ENCODE peak calls at places on chromosomes 7 and 10, in four cellular contexts. O is HCT116, N is K562, C is HepG2. D is an unnamed sample.

GRCh38 chr7:4931932-4932331 is 27.1 kb downstream of the MMD2 start:
- DNase-seq in N (peak; percentile 7), C (peak; percentile 37), O (peak; percentile 26), D (no peak)

GRCh38 chr10:30915141-30915540 is 116.5 kb downstream of the ZNF438 start:
- DNase-seq in N (no peak), O (no peak), C (no peak), D (no peak)

GRCh38 chr7:84013616-84014240 is 180.9 kb downstream of the SEMA3A start:
- DNase-seq in C (no peak), O (no peak), N (no peak), D (no peak)

GRCh38 chr10:127374901-127375300 is 174.2 kb upstream of the NPS start:
- DNase-seq in N (no peak), O (no peak), C (no peak), D (no peak)

GRCh38 chr7:77553123-77553522 is 16.0 kb downstream of the PTPN12 start:
- DNase-seq in C (no peak), O (no peak), N (no peak), D (no peak)

GRCh38 chr7:99455874-99456273 is 10.1 kb downstream of the ATP5MF start:
- DNase-seq in N (no peak), O (no peak), C (no peak), D (no peak)

GRCh38 chr7:82049442-82049841 is 279.6 kb upstream of the HGF start:
- DNase-seq in O (no peak), N (no peak), C (no peak), D (peak; percentile 72)

GRCh38 chr7:55546826-55547225 is 25.5 kb downstream of the VOPP1 start:
- DNase-seq in N (no peak), C (peak; percentile 39), O (peak; percentile 51), D (peak; percentile 89)

GRCh38 chr10:127897177-127897576 is 4.4 kb upstream of the CLRN3 start:
- DNase-seq in O (no peak), C (no peak), N (no peak), D (no peak)

GRCh38 chr7:17725761-17726160 is 214.5 kb downstream of the SNX13 start:
- DNase-seq in C (no peak), N (no peak), O (no peak), D (no peak)

GRCh38 chr10:132560248-132560731 is 22.7 kb downstream of the INPP5A start:
- DNase-seq in C (no peak), O (no peak), N (no peak), D (no peak)

GRCh38 chr10:83078160-83078559 is 1061.1 kb upstream of the GHITM start:
- DNase-seq in N (no peak), O (no peak), C (no peak), D (no peak)

GRCh38 chr10:89332092-89332633 is 4.4 kb downstream of the IFIT3 start:
- DNase-seq in O (no peak), C (peak; percentile 41), N (peak; percentile 13), D (no peak)

GRCh38 chr7:25294624-25295023 is 66.3 kb upstream of the NPVF start:
- DNase-seq in O (no peak), C (no peak), N (no peak), D (no peak)

GRCh38 chr10:104209575-104210198 is 22.5 kb downstream of the CFAP43 start:
- DNase-seq in N (peak; percentile 27), O (peak; percentile 41), C (peak; percentile 27), D (no peak)

GRCh38 chr10:72007246-72007892 is 43.2 kb downstream of the CHST3 start:
- DNase-seq in N (peak; percentile 37), C (no peak), O (no peak), D (no peak)

GRCh38 chr10:5685764-5686240 is 1.2 kb downstream of the TASOR2 start:
- DNase-seq in N (no peak), O (no peak), C (no peak), D (no peak)

GRCh38 chr10:35739998-35740397 is 97.9 kb upstream of the FZD8 start:
- DNase-seq in O (no peak), C (no peak), N (no peak), D (no peak)

GRCh38 chr7:44257618-44258422 is 57.0 kb downstream of the YKT6 start:
- DNase-seq in C (peak; percentile 67), N (peak; percentile 78), O (no peak), D (peak; percentile 20)

GRCh38 chr7:29332027-29332806 is 137.6 kb downstream of the CHN2 start:
- DNase-seq in O (no peak), C (no peak), N (no peak), D (no peak)

GRCh38 chr7:16484453-16485158 is 19.1 kb upstream of the SOSTDC1 start:
- DNase-seq in C (peak; percentile 76), N (no peak), O (peak; percentile 95), D (peak; percentile 67)

GRCh38 chr10:126640391-126640790 is 30.1 kb downstream of the C10orf90 start:
- DNase-seq in O (no peak), C (no peak), N (no peak), D (no peak)

GRCh38 chr7:2800923-2801682 is 43.0 kb downstream of the GNA12 start:
- DNase-seq in O (no peak), C (peak; percentile 34), N (no peak), D (no peak)

GRCh38 chr10:126302831-126303230 is 85.4 kb downstream of the ADAM12 start:
- DNase-seq in O (no peak), C (no peak), N (no peak), D (no peak)

GRCh38 chr7:117808273-117808868 is 64.9 kb downstream of the CTTNBP2 start:
- DNase-seq in O (no peak), N (no peak), C (no peak), D (no peak)

GRCh38 chr7:29812185-29812876 is 6.0 kb downstream of the WIPF3 start:
- DNase-seq in N (no peak), C (no peak), O (no peak), D (no peak)

GRCh38 chr7:159036916-159037605 is 107.6 kb downstream of the VIPR2 start:
- DNase-seq in C (no peak), N (no peak), O (no peak), D (no peak)

GRCh38 chr10:79066460-79067240 is 2.1 kb upstream of the ZMIZ1 start:
- DNase-seq in C (peak; percentile 87), N (peak; percentile 80), O (no peak), D (no peak)

GRCh38 chr7:116859323-116859722 is 3.1 kb upstream of the CAPZA2 start:
- DNase-seq in N (no peak), O (no peak), C (no peak), D (no peak)

GRCh38 chr7:148733496-148733895 is 34.8 kb downstream of the CUL1 start:
- DNase-seq in N (no peak), O (no peak), C (no peak), D (no peak)

GRCh38 chr7:38147005-38147404 is 31.0 kb upstream of the STARD3NL start:
- DNase-seq in O (no peak), C (peak; percentile 9), N (no peak), D (no peak)

GRCh38 chr7:107284911-107285479 is 116.2 kb downstream of the HBP1 start:
- DNase-seq in C (no peak), N (no peak), O (no peak), D (no peak)

DNA sequence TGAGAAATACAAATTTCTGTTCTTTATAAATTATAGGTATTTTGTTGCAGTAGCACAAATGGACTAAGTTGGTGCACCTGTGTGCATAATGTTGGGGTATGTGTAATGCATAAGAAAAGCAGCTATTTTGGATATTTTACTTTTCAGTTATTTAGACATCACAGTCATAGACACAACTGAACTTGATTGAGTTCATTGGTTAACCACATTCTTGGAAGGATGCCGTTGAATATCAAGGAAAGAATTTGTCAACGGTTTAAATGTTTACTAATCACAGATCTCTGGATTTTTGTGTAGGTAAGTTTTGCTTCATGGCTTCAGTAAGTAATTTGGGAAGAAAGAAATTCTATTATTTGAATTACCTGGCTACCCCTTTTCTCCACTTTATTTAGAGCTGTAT is 4.1 kb downstream of the OTUD1 start:
- DNase-seq in C (no peak), N (no peak), O (no peak), D (no peak)
- H3K4me3 ChIP-seq in C (no peak overlapping the region), N (no peak overlapping the region), O (no peak overlapping the region), D (no peak overlapping the region)

GRCh38 chr7:101402081-101402779 is 39.6 kb downstream of the COL26A1 start:
- DNase-seq in O (no peak), N (no peak), C (no peak), D (no peak)
- TF ChIP-seq TCF7L2 in O (no peak), N (no peak), C (no peak), D (peak; percentile 72)

GRCh38 chr10:3803884-3804741 is 19.1 kb upstream of the KLF6 start:
- DNase-seq in N (peak; percentile 57), O (no peak), C (no peak), D (no peak)

GRCh38 chr10:3807221-3807927 is 22.4 kb upstream of the KLF6 start:
- DNase-seq in C (no peak), O (no peak), N (no peak), D (no peak)

GRCh38 chr10:3805227-3805790 is 20.3 kb upstream of the KLF6 start:
- DNase-seq in O (peak; percentile 56), N (peak; percentile 40), C (no peak), D (peak; percentile 91)

GRCh38 chr10:3806603-3807002 is 21.6 kb upstream of the KLF6 start:
- DNase-seq in O (no peak), N (no peak), C (peak; percentile 39), D (peak; percentile 89)

DNA sequence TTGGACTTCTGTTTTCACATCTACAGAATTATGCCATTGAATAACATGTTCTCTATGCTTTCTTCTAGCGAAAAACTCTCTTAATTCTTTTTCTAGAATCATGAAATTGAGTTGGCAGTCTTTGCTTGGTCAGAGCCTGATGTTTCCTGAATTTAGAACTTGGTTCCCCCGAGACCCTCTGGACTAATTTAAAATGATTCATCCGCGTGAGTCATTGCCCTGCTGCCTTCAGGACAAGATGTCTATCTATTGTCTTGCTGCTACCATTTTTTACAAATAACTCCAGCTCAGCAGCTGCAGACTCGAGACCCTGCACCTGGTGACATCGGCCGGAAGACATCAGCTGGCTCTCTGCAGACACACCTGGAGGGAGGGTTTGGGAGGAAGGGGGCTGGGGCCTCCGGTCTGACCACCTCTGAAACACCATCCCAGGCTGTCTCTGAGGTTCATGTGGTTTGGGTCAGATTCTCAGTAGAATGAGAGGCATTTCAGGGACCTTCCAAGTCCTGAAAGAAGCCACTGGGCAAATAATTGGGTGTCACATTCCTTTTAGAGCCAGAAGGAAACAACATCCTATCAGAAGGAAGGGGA is 20.9 kb upstream of the KLF6 start:
- DNase-seq in O (peak; percentile 51), N (peak; percentile 63), C (no peak), D (no peak)
- TF ChIP-seq SIN3A in O (no peak), N (no peak), C (no peak), D (no peak)

GRCh38 chr10:102502029-102502336 is 529 bp downstream of the ACTR1A start:
- DNase-seq in C (peak; percentile 97), N (peak; percentile 98), O (peak; percentile 100), D (peak; percentile 97)

GRCh38 chr10:102501201-102502028 is 1.1 kb downstream of the ACTR1A start:
- DNase-seq in N (no peak), O (no peak), C (peak; percentile 20), D (no peak)

GRCh38 chr10:102503264-102504178 is at the start of gene SUFU:
- DNase-seq in O (peak; percentile 100), C (peak; percentile 98), N (peak; percentile 97), D (peak; percentile 91)

GRCh38 chr10:102502337-102503151 is at the start of gene ACTR1A:
- DNase-seq in O (peak; percentile 100), N (peak; percentile 83), C (peak; percentile 100), D (peak; percentile 99)

GRCh38 chr10:102500621-102501149 is 1.8 kb downstream of the ACTR1A start:
- DNase-seq in N (no peak), O (no peak), C (no peak), D (no peak)
- H3K4me3 ChIP-seq in N (no peak overlapping the region), O (no peak overlapping the region), C (no peak overlapping the region), D (no peak overlapping the region)